ENCODE peak calls at places on chromosomes 12 and 14, in four cellular contexts. N is fibroblast of pulmonary artery, S is brain microvascular endothelial cell, R is hepatocyte. V is an unnamed sample.

GRCh38 chr12:95143784-95144205 is 70.4 kb upstream of the NR2C1 start:
- DNase-seq in N (peak), S (no peak), R (no peak), V (peak)

GRCh38 chr12:2306012-2306411 is 253.2 kb downstream of the CACNA1C start:
- DNase-seq in N (no peak), S (peak), R (no peak), V (no peak)

GRCh38 chr12:41402804-41403203 is 214.7 kb downstream of the PDZRN4 start:
- DNase-seq in N (no peak), S (no peak), R (no peak), V (no peak)

GRCh38 chr14:91021115-91021514 is 39.3 kb downstream of the RPS6KA5 start:
- DNase-seq in N (no peak), S (no peak), R (no peak), V (no peak)

GRCh38 chr14:58082491-58083098 is 69.4 kb downstream of the ARMH4 start:
- DNase-seq in N (peak), S (peak), R (peak), V (peak)

GRCh38 chr14:103894723-103895059 is 33.6 kb upstream of the TDRD9 start:
- DNase-seq in N (no peak), S (no peak), R (no peak), V (no peak)

GRCh38 chr14:103542545-103543088 is 13.6 kb downstream of the TRMT61A start:
- DNase-seq in N (no peak), S (no peak), R (peak), V (no peak)

GRCh38 chr14:67221248-67221981 is 19.8 kb upstream of the PALS1 start:
- DNase-seq in N (peak), S (peak), R (no peak), V (peak)

GRCh38 chr14:102751088-102751487 is 26.2 kb upstream of the TRAF3 start:
- DNase-seq in N (no peak), S (no peak), R (no peak), V (no peak)

GRCh38 chr12:74051848-74052247 is 485.8 kb upstream of the ATXN7L3B start:
- DNase-seq in N (no peak), S (no peak), R (no peak), V (no peak)

GRCh38 chr14:95320076-95320895 is 578 bp upstream of the CLMN start:
- DNase-seq in N (no peak), S (no peak), R (no peak), V (no peak)

GRCh38 chr14:66645716-66646115 is 137.8 kb downstream of the GPHN start:
- DNase-seq in N (peak), S (peak), R (no peak), V (no peak)

GRCh38 chr12:45402288-45402687 is 186.4 kb downstream of the ANO6 start:
- DNase-seq in N (no peak), S (no peak), R (no peak), V (no peak)

GRCh38 chr12:89237763-89238162 is 114.5 kb downstream of the DUSP6 start:
- DNase-seq in N (no peak), S (no peak), R (no peak), V (no peak)

GRCh38 chr14:30464481-30464880 is 94.5 kb upstream of the G2E3 start:
- DNase-seq in N (no peak), S (no peak), R (no peak), V (no peak)

GRCh38 chr12:4272014-4272975 is 1.3 kb upstream of the CCND2 start:
- DNase-seq in N (peak), S (peak), R (peak), V (peak)

GRCh38 chr12:112564160-112564559 is 145.4 kb downstream of the PTPN11 start:
- DNase-seq in N (no peak), S (no peak), R (no peak), V (no peak)

GRCh38 chr12:110821917-110822316 is 24.9 kb upstream of the CCDC63 start:
- DNase-seq in N (no peak), S (no peak), R (no peak), V (no peak)

GRCh38 chr12:45959025-45959424 is 31.3 kb downstream of the SCAF11 start:
- DNase-seq in N (no peak), S (no peak), R (no peak), V (no peak)

GRCh38 chr12:6735448-6736191 is 11.8 kb downstream of the COPS7A start:
- DNase-seq in N (peak), S (peak), R (peak), V (peak)

GRCh38 chr12:68975811-68976210 is 42.8 kb upstream of the CPM start:
- DNase-seq in N (no peak), S (no peak), R (no peak), V (no peak)

GRCh38 chr12:68976304-68976915 is 43.4 kb upstream of the CPM start:
- DNase-seq in N (no peak), S (no peak), R (no peak), V (no peak)

GRCh38 chr12:68977335-68977734 is 44.4 kb upstream of the CPM start:
- DNase-seq in N (no peak), S (no peak), R (no peak), V (no peak)

GRCh38 chr12:68978678-68979077 is 45.7 kb upstream of the CPM start:
- DNase-seq in N (no peak), S (no peak), R (no peak), V (no peak)

GRCh38 chr12:68977909-68978610 is 45.1 kb upstream of the CPM start:
- DNase-seq in N (peak), S (no peak), R (no peak), V (no peak)
- TF ChIP-seq CTCF in N (no peak), S (no peak), R (no peak), V (no peak)

GRCh38 chr12:15880721-15881120 is 1.5 kb upstream of the STRAP start:
- DNase-seq in N (no peak), S (no peak), R (no peak), V (no peak)
- H3K4me3 ChIP-seq in N (no peak), S (no peak), R (no peak), V (no peak)

DNA sequence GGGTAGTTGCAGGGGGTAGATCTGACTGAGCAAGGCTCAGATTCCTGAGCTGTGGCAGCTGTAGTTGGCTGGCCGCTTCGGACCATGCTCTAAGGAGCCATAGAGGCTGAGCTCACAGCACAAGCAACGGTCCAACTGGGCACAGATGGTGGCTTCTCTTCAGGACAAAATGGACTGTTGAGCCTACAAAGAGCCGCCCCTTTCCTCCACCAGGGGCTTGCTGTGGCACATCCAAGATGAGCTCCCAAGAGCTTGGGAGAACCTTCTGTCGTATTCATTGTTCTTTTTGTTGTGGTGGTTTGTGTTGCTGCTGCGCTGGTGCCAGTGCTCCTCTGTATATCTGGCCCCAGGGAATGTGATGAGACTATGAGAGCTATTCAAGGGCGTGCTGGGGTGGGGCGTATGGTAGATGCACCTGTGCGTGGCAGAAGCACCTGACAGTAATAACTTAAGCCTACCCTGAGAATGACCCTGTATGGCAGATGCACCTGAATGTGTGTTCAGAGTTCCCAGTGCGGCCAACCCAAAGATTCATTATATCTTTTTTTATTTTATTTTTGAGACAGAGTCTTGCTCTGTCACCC is 17.8 kb upstream of the LGALS3 start:
- DNase-seq in N (no peak), S (no peak), R (no peak), V (no peak)
- TF ChIP-seq CTCF in N (no peak), S (peak), R (no peak), V (no peak)

GRCh38 chr14:89617142-89617460 is 200.1 kb upstream of the FOXN3 start:
- DNase-seq in N (no peak), S (no peak), R (no peak), V (no peak)
- H3K4me3 ChIP-seq in N (peak), S (no peak), R (peak), V (no peak)

GRCh38 chr12:29159690-29160089 is 10.6 kb downstream of the FAR2 start:
- DNase-seq in N (no peak), S (no peak), R (no peak), V (no peak)

GRCh38 chr12:29155079-29155478 is 6.0 kb downstream of the FAR2 start:
- DNase-seq in N (no peak), S (no peak), R (no peak), V (peak)

GRCh38 chr12:29157486-29157946 is 8.4 kb downstream of the FAR2 start:
- DNase-seq in N (peak), S (peak), R (no peak), V (peak)

GRCh38 chr12:29160230-29160629 is 11.2 kb downstream of the FAR2 start:
- DNase-seq in N (peak), S (no peak), R (no peak), V (no peak)

GRCh38 chr12:29158364-29158763 is 9.3 kb downstream of the FAR2 start:
- DNase-seq in N (no peak), S (no peak), R (no peak), V (no peak)
- TF ChIP-seq CTCF in N (no peak), S (no peak), R (no peak), V (no peak)

GRCh38 chr12:124008629-124009028 is 35.6 kb downstream of the ZNF664 start:
- DNase-seq in N (no peak), S (no peak), R (no peak), V (no peak)

GRCh38 chr12:124007356-124007755 is 34.3 kb downstream of the ZNF664 start:
- DNase-seq in N (no peak), S (no peak), R (no peak), V (no peak)

GRCh38 chr12:124006582-124007170 is 33.7 kb downstream of the ZNF664 start:
- DNase-seq in N (no peak), S (no peak), R (no peak), V (no peak)

GRCh38 chr12:124009781-124010180 is 36.8 kb downstream of the ZNF664 start:
- DNase-seq in N (no peak), S (no peak), R (no peak), V (no peak)

GRCh38 chr12:124007810-124008570 is 35.0 kb downstream of the ZNF664 start:
- DNase-seq in N (no peak), S (no peak), R (no peak), V (no peak)
- H3K4me3 ChIP-seq in N (no peak), S (no peak), R (no peak), V (no peak)

GRCh38 chr12:103751171-103751570 is 89.9 kb downstream of the NT5DC3 start:
- DNase-seq in N (no peak), S (no peak), R (no peak), V (no peak)
- TF ChIP-seq CTCF in N (no peak), S (peak), R (no peak), V (peak)

V was measured in cardiac fibroblast.